ENCODE peak calls at places on chromosome X, in ten cellular contexts. X, E, U, S, G, P, N, B, W and I are unnamed samples.

GRCh38 chrX:626745-627509 is 3.7 kb upstream of the SHOX start:
- DNase-seq in X (no peak), E (no peak), U (no peak), S (no peak), G (no peak), P (no peak), N (no peak), B (no peak), W (peak), I (no peak)

GRCh38 chrX:23332888-23333821 is 1.5 kb upstream of the PTCHD1 start:
- DNase-seq in X (no peak), E (no peak), U (no peak), S (no peak), G (no peak), P (no peak), N (peak), B (no peak), W (no peak), I (no peak)

GRCh38 chrX:134604701-134605271 is 53.5 kb downstream of the PLAC1 start:
- DNase-seq in X (peak), E (no peak), U (no peak), S (peak), G (no peak), P (no peak), N (no peak), B (no peak), W (no peak), I (no peak)

GRCh38 chrX:9980927-9981326 is 13.8 kb downstream of the CLDN34 start:
- DNase-seq in X (no peak), E (no peak), U (no peak), S (no peak), G (no peak), P (no peak), N (no peak), B (no peak), W (no peak), I (no peak)

GRCh38 chrX:131831185-131831520 is 191.9 kb upstream of the STK26 start:
- DNase-seq in X (peak), E (no peak), U (no peak), S (no peak), G (no peak), P (no peak), N (no peak), B (no peak), W (no peak), I (no peak)

GRCh38 chrX:68692651-68693050 is 45.2 kb downstream of the STARD8 start:
- DNase-seq in X (no peak), E (no peak), U (no peak), S (no peak), G (no peak), P (no peak), N (no peak), B (no peak), W (no peak), I (no peak)

GRCh38 chrX:10112510-10112909 is 44.3 kb upstream of the CLCN4 start:
- DNase-seq in X (no peak), E (no peak), U (no peak), S (no peak), G (no peak), P (no peak), N (no peak), B (no peak), W (no peak), I (no peak)

GRCh38 chrX:134020910-134021309 is 35.5 kb upstream of the GPC3 start:
- DNase-seq in X (no peak), E (no peak), U (no peak), S (no peak), G (no peak), P (no peak), N (peak), B (no peak), W (no peak), I (no peak)

GRCh38 chrX:29787666-29788065 is 427.7 kb upstream of the MAGEB2 start:
- DNase-seq in X (no peak), E (no peak), U (no peak), S (no peak), G (no peak), P (no peak), N (no peak), B (no peak), W (no peak), I (no peak)

GRCh38 chrX:110286126-110286525 is 31.8 kb downstream of the AMMECR1 start:
- DNase-seq in X (no peak), E (no peak), U (no peak), S (no peak), G (no peak), P (no peak), N (no peak), B (no peak), W (no peak), I (no peak)

GRCh38 chrX:148659481-148659880 is 159.1 kb downstream of the AFF2 start:
- DNase-seq in X (no peak), E (no peak), U (no peak), S (no peak), G (no peak), P (no peak), N (no peak), B (no peak), W (no peak), I (no peak)

GRCh38 chrX:45750639-45751038 is 550.0 kb upstream of the DIPK2B start:
- DNase-seq in X (no peak), E (no peak), U (no peak), S (peak), G (no peak), P (no peak), N (no peak), B (no peak), W (no peak), I (no peak)

GRCh38 chrX:97016106-97016505 is 132.4 kb downstream of the RPA4 start:
- DNase-seq in X (no peak), E (no peak), U (no peak), S (no peak), G (no peak), P (no peak), N (no peak), B (no peak), W (no peak), I (no peak)

GRCh38 chrX:84188320-84188834 is 378 bp upstream of the RPS6KA6 start:
- DNase-seq in X (peak), E (peak), U (peak), S (peak), G (no peak), P (peak), N (peak), B (peak), W (peak), I (peak)